ENCODE peak calls at places on chromosomes 2 and 18, in six cellular contexts. U is H9; B is hepatocyte; R is naive thymus-derived CD4-positive, alpha-beta T cell; P is fibroblast of lung; Q is left ventricle myocardium inferior. X is an unnamed sample. For H3K9me3, the result is how much of the 10 kb centered on the place peaks cover.

GRCh38 chr2:84959494-84960156 is 11.3 kb upstream of the KCMF1 start:
- DNase-seq in U (peak), B (no peak), R (no peak), P (no peak), Q (no peak), X (no peak)

GRCh38 chr2:46845542-46846453 is 69.8 kb downstream of the MCFD2 start:
- DNase-seq in U (no peak), B (no peak), R (no peak), P (no peak), Q (no peak), X (no peak)

GRCh38 chr2:6526093-6526824 is 339.4 kb downstream of the CMPK2 start:
- DNase-seq in U (peak), B (peak), R (no peak), P (no peak), Q (no peak), X (no peak)

GRCh38 chr2:184654945-184655344 is 56.6 kb downstream of the ZNF804A start:
- DNase-seq in U (no peak), B (no peak), R (no peak), P (peak), Q (no peak), X (no peak)

GRCh38 chr2:131005229-131005935 is 87.9 kb downstream of the FAM168B start:
- DNase-seq in U (no peak), B (no peak), R (no peak), P (no peak), Q (no peak), X (no peak)

GRCh38 chr2:54964271-54964670 is 86.0 kb downstream of the RTN4 start:
- DNase-seq in U (no peak), B (no peak), R (no peak), P (peak), Q (no peak), X (no peak)

GRCh38 chr18:48408727-48409590 is at the start of gene ZBTB7C:
- DNase-seq in U (no peak), B (peak), R (no peak), P (no peak), Q (peak), X (peak)

GRCh38 chr18:12741351-12741750 is 38.5 kb downstream of the PSMG2 start:
- DNase-seq in U (no peak), B (no peak), R (no peak), P (peak), Q (no peak), X (no peak)

DNA sequence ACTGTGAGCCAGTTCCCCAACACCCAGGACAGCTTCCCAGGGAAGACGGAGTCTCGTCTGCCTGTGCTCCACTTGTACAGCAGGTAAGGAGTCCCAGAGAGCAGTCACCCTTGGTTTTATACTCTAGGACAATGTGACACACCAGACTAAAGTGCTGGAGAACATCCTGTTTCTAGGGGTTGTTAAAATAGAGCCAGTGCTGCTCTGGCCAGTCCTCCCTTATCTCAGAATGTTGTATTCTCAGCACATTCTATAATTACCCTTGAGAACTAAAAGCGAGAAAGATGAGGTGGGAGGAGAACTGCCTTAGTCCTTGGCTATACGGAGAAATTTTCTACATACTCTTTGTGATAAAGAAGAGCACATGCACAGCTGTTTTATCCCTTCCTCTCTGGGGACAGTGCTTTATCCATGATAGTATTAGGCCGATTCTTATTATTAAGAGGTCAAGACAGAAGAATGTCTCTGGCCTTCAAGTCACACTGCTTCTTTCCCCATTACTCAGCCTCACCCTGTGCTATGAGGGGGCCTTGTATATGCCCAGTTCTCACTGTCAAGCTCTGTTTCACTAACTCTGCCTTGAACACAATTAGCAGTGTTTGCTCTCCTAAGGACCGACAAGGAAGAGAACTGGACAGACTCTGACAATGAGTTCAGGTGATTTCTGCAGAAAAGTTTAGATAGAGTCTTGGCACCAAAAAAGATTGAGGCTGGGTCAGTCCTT is 385.8 kb downstream of the TRIB2 start:
- DNase-seq in U (no peak), B (no peak), R (no peak), P (no peak), Q (no peak), X (no peak)
- H3K9me3 ChIP-seq in U (under half), B (under half), R (under half), P (under half), Q (under half), X (under half)

GRCh38 chr2:224104668-224105386 is 65.7 kb upstream of the SERPINE2 start:
- DNase-seq in U (no peak), B (no peak), R (no peak), P (no peak), Q (no peak), X (no peak)

GRCh38 chr2:224103603-224104002 is 64.5 kb upstream of the SERPINE2 start:
- DNase-seq in U (no peak), B (no peak), R (no peak), P (no peak), Q (no peak), X (no peak)

GRCh38 chr2:224099846-224100643 is 61.0 kb upstream of the SERPINE2 start:
- DNase-seq in U (no peak), B (no peak), R (no peak), P (no peak), Q (no peak), X (no peak)

GRCh38 chr2:224098473-224098872 is 59.4 kb upstream of the SERPINE2 start:
- DNase-seq in U (no peak), B (no peak), R (no peak), P (peak), Q (peak), X (peak)

GRCh38 chr2:224101820-224102630 is 62.9 kb upstream of the SERPINE2 start:
- DNase-seq in U (no peak), B (peak), R (no peak), P (peak), Q (no peak), X (no peak)
- H3K9me3 ChIP-seq in U (under half), B (under half), R (under half), P (under half), Q (under half), X (under half)

GRCh38 chr2:63249146-63249545 is 198.5 kb downstream of the OTX1 start:
- DNase-seq in U (no peak), B (no peak), R (no peak), P (no peak), Q (no peak), X (no peak)
- H3K9me3 ChIP-seq in U (under half), B (under half), R (under half), P (under half), Q (under half), X (under half)

DNA sequence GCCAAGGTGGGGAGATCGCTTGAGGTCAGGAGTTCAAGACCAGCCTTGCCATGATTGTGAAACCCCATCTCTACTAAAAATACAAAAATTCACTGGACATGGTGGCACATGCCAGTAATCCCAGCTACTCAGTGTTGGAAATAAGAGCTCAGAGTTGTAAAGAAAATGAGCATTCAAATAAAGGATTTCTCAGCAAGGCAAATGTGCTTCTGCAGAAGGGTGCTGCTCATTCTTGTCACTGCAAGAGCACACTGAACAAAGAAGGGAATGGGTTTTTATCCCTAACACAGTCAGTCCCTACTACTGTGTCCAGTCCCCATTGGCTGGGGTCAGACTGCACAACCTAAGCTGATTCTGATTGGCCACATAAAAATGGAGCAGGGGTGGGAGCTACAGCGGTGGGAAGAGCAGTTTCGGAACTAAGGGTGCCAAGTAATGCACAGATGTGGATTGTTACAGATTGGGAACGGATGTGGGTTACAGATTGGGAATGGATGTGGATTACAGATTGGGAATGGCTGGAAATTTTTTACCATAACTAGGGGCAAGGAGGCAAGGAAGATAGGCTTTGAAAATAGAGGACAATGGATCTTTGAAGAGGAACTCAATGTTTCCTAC is 31.1 kb upstream of the TRAPPC8 start:
- DNase-seq in U (no peak), B (no peak), R (no peak), P (no peak), Q (no peak), X (no peak)
- H3K9me3 ChIP-seq in U (under half), B (under half), R (under half), P (under half), Q (under half), X (under half)

GRCh38 chr2:50596521-50596920 is 435.4 kb downstream of the NRXN1 start:
- DNase-seq in U (no peak), B (no peak), R (no peak), P (no peak), Q (no peak), X (no peak)
- H3K9me3 ChIP-seq in U (under half), B (under half), R (under half), P (under half), Q (under half), X (under half)

GRCh38 chr18:64379662-64380061 is 230.8 kb upstream of the LINC00305 start:
- DNase-seq in U (no peak), B (no peak), R (no peak), P (no peak), Q (no peak), X (no peak)
- H3K9me3 ChIP-seq in U (under half), B (under half), R (under half), P (under half), Q (under half), X (under half)

GRCh38 chr2:13212115-13212514 is 495.4 kb downstream of the TRIB2 start:
- DNase-seq in U (no peak), B (no peak), R (no peak), P (no peak), Q (no peak), X (no peak)
- H3K9me3 ChIP-seq in U (under half), B (under half), R (under half), P (under half), Q (under half), X (under half)

DNA sequence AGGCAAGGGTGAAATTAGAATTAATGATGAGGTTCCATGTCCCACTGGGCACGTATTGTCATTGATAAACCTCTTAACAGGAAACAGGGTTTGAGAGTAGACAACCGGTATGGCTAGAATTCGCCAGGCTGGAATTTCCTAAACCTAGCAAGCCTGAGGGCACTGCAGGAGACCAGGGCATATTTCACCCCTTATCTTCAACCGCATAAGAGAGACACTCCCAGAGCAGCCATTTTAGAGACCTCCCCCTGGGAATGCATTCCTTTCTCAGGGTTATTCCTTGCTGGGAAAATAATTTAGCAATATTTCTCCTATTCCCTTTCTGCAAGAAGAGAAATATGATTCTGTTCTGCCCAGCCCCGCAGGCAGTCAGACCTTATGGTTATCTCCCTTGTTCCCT is 334.6 kb upstream of the LYPD1 start:
- DNase-seq in U (no peak), B (no peak), R (no peak), P (no peak), Q (no peak), X (no peak)
- H3K9me3 ChIP-seq in U (under half), B (under half), R (under half), P (under half), Q (under half), X (under half)

GRCh38 chr2:196649202-196649601 is 9.7 kb downstream of the CCDC150 start:
- DNase-seq in U (no peak), B (no peak), R (no peak), P (no peak), Q (no peak), X (no peak)

GRCh38 chr2:196657332-196657731 is 17.8 kb downstream of the CCDC150 start:
- DNase-seq in U (no peak), B (no peak), R (no peak), P (no peak), Q (no peak), X (no peak)

GRCh38 chr2:196651387-196652094 is 12.0 kb downstream of the CCDC150 start:
- DNase-seq in U (no peak), B (no peak), R (no peak), P (no peak), Q (no peak), X (no peak)

GRCh38 chr2:196652869-196653268 is 13.4 kb downstream of the CCDC150 start:
- DNase-seq in U (no peak), B (no peak), R (no peak), P (no peak), Q (no peak), X (no peak)

DNA sequence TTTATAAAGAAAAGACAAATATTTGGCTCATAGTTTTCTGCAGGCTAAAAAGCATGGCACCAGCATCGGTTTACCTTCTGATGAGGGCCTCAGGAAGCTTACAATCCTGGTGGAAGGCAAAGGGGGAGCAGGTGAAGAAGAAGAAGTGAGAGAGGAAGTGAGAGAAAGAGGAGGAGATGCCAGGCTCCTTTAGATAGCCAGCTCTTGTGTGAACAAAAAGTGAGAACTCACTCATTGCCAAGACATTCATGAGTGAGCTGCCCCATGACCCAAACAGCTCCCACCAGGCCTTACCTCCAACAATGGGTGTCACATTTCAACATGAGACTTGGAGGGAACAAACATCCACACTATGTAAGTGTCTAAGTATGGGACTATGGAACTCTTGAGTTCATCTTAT is 14.3 kb downstream of the CCDC150 start:
- DNase-seq in U (no peak), B (no peak), R (no peak), P (no peak), Q (no peak), X (no peak)
- H3K9me3 ChIP-seq in U (under half), B (under half), R (under half), P (under half), Q (half or more), X (under half)